ENCODE peak calls at places on chromosome 16, in ten cellular contexts. X, D, I, S, H, K, E, Y, W and M are unnamed samples.

GRCh38 chr16:30655815-30656347 is 2.4 kb upstream of the FBRS start:
- DNase-seq in X (no peak), D (no peak), I (no peak), S (no peak), H (no peak), K (no peak), E (no peak), Y (no peak), W (no peak), M (no peak)

GRCh38 chr16:49773534-49774486 is 82.1 kb downstream of the ZNF423 start:
- DNase-seq in X (no peak), D (no peak), I (no peak), S (no peak), H (no peak), K (no peak), E (no peak), Y (no peak), W (no peak), M (no peak)

GRCh38 chr16:86671486-86672214 is 93.3 kb downstream of the FOXL1 start:
- DNase-seq in X (no peak), D (no peak), I (no peak), S (no peak), H (no peak), K (no peak), E (no peak), Y (no peak), W (no peak), M (no peak)

GRCh38 chr16:85090166-85090565 is 22.1 kb downstream of the CIBAR2 start:
- DNase-seq in X (no peak), D (peak), I (no peak), S (no peak), H (no peak), K (no peak), E (no peak), Y (no peak), W (no peak), M (no peak)

GRCh38 chr16:89319883-89320716 is 102.6 kb downstream of the ZNF778 start:
- DNase-seq in X (no peak), D (peak), I (no peak), S (peak), H (peak), K (peak), E (no peak), Y (no peak), W (no peak), M (no peak)

GRCh38 chr16:2829501-2830354 is at the start of gene ZG16B:
- DNase-seq in X (no peak), D (peak), I (no peak), S (no peak), H (peak), K (no peak), E (no peak), Y (no peak), W (no peak), M (no peak)

GRCh38 chr16:23182675-23183485 is at the start of gene SCNN1G:
- DNase-seq in X (peak), D (peak), I (no peak), S (peak), H (peak), K (peak), E (no peak), Y (no peak), W (peak), M (no peak)

GRCh38 chr16:65319621-65320231 is 197.9 kb upstream of the CDH11 start:
- DNase-seq in X (no peak), D (no peak), I (no peak), S (no peak), H (no peak), K (no peak), E (no peak), Y (no peak), W (no peak), M (no peak)

GRCh38 chr16:49868164-49868668 is 12.3 kb upstream of the ZNF423 start:
- DNase-seq in X (no peak), D (no peak), I (no peak), S (no peak), H (no peak), K (no peak), E (no peak), Y (no peak), W (no peak), M (no peak)

GRCh38 chr16:89174055-89174827 is 2.7 kb downstream of the CDH15 start:
- DNase-seq in X (no peak), D (no peak), I (no peak), S (no peak), H (no peak), K (no peak), E (no peak), Y (no peak), W (no peak), M (no peak)

GRCh38 chr16:47230296-47230695 is 86.6 kb upstream of the NETO2 start:
- DNase-seq in X (no peak), D (no peak), I (no peak), S (no peak), H (no peak), K (no peak), E (no peak), Y (no peak), W (no peak), M (no peak)

GRCh38 chr16:7792346-7792745 is 459.7 kb downstream of the RBFOX1 start:
- DNase-seq in X (no peak), D (no peak), I (no peak), S (no peak), H (no peak), K (no peak), E (no peak), Y (no peak), W (no peak), M (no peak)

GRCh38 chr16:66512589-66513404 is 37.1 kb downstream of the TK2 start:
- DNase-seq in X (no peak), D (no peak), I (no peak), S (no peak), H (no peak), K (no peak), E (no peak), Y (no peak), W (no peak), M (no peak)

GRCh38 chr16:68478526-68479249 is 30.4 kb upstream of the SMPD3 start:
- DNase-seq in X (no peak), D (no peak), I (no peak), S (no peak), H (no peak), K (no peak), E (no peak), Y (no peak), W (no peak), M (no peak)

GRCh38 chr16:84654998-84655397 is 6.7 kb downstream of the KLHL36 start:
- DNase-seq in X (no peak), D (no peak), I (no peak), S (no peak), H (no peak), K (no peak), E (no peak), Y (no peak), W (no peak), M (no peak)

GRCh38 chr16:67277294-67277998 is 1.9 kb upstream of the PLEKHG4 start:
- DNase-seq in X (no peak), D (peak), I (no peak), S (no peak), H (no peak), K (no peak), E (no peak), Y (no peak), W (no peak), M (no peak)

GRCh38 chr16:11105038-11105903 is 150.7 kb downstream of the SOCS1 start:
- DNase-seq in X (peak), D (peak), I (no peak), S (no peak), H (peak), K (no peak), E (no peak), Y (peak), W (no peak), M (no peak)

GRCh38 chr16:10245002-10245401 is 62.8 kb upstream of the GRIN2A start:
- DNase-seq in X (no peak), D (no peak), I (peak), S (no peak), H (no peak), K (no peak), E (no peak), Y (no peak), W (no peak), M (no peak)

GRCh38 chr16:9268446-9268845 is 177.0 kb downstream of the HAPSTR1 start:
- DNase-seq in X (no peak), D (no peak), I (no peak), S (no peak), H (no peak), K (no peak), E (no peak), Y (no peak), W (no peak), M (no peak)

GRCh38 chr16:86982912-86983311 is 334.3 kb downstream of the C16orf95 start:
- DNase-seq in X (no peak), D (no peak), I (no peak), S (no peak), H (no peak), K (no peak), E (no peak), Y (no peak), W (no peak), M (no peak)

GRCh38 chr16:22948603-22949368 is 134.8 kb downstream of the HS3ST2 start:
- DNase-seq in X (peak), D (peak), I (peak), S (peak), H (peak), K (peak), E (peak), Y (no peak), W (peak), M (no peak)

GRCh38 chr16:85417156-85417860 is 195.8 kb upstream of the GSE1 start:
- DNase-seq in X (no peak), D (no peak), I (no peak), S (no peak), H (no peak), K (no peak), E (no peak), Y (no peak), W (no peak), M (peak)

GRCh38 chr16:50354082-50354481 is 14.7 kb downstream of the BRD7 start:
- DNase-seq in X (no peak), D (no peak), I (no peak), S (no peak), H (no peak), K (no peak), E (no peak), Y (no peak), W (no peak), M (no peak)

GRCh38 chr16:72198021-72198420 is 26.1 kb upstream of the PMFBP1 start:
- DNase-seq in X (no peak), D (no peak), I (peak), S (no peak), H (no peak), K (no peak), E (no peak), Y (peak), W (no peak), M (no peak)

GRCh38 chr16:67796099-67796718 is 10.2 kb downstream of the RANBP10 start:
- DNase-seq in X (no peak), D (peak), I (no peak), S (no peak), H (no peak), K (no peak), E (no peak), Y (no peak), W (no peak), M (no peak)

GRCh38 chr16:89996178-89996489 is 23.1 kb downstream of the DBNDD1 start:
- DNase-seq in X (no peak), D (no peak), I (no peak), S (no peak), H (no peak), K (no peak), E (no peak), Y (no peak), W (no peak), M (no peak)

GRCh38 chr16:66471264-66471663 is 44.2 kb downstream of the BEAN1 start:
- DNase-seq in X (no peak), D (no peak), I (no peak), S (no peak), H (no peak), K (no peak), E (no peak), Y (no peak), W (no peak), M (peak)

GRCh38 chr16:70744366-70744765 is 56.6 kb downstream of the VAC14 start:
- DNase-seq in X (no peak), D (no peak), I (no peak), S (no peak), H (no peak), K (no peak), E (no peak), Y (no peak), W (no peak), M (no peak)

GRCh38 chr16:4696172-4696904 is 3.0 kb downstream of the NUDT16L1 start:
- DNase-seq in X (no peak), D (no peak), I (no peak), S (peak), H (no peak), K (no peak), E (no peak), Y (no peak), W (no peak), M (peak)

GRCh38 chr16:82167670-82168069 is 2.4 kb downstream of the MPHOSPH6 start:
- DNase-seq in X (no peak), D (no peak), I (no peak), S (no peak), H (no peak), K (no peak), E (no peak), Y (no peak), W (no peak), M (no peak)

GRCh38 chr16:27230562-27230991 is 27.3 kb downstream of the KDM8 start:
- DNase-seq in X (peak), D (no peak), I (no peak), S (no peak), H (no peak), K (peak), E (peak), Y (no peak), W (no peak), M (no peak)

GRCh38 chr16:85085721-85086120 is 26.6 kb downstream of the CIBAR2 start:
- DNase-seq in X (no peak), D (no peak), I (no peak), S (no peak), H (no peak), K (no peak), E (no peak), Y (no peak), W (no peak), M (no peak)

GRCh38 chr16:8893426-8893825 is 11.3 kb downstream of the LITAFD start:
- DNase-seq in X (no peak), D (no peak), I (no peak), S (no peak), H (no peak), K (no peak), E (no peak), Y (no peak), W (no peak), M (peak)

GRCh38 chr16:86949116-86949515 is 368.1 kb downstream of the C16orf95 start:
- DNase-seq in X (no peak), D (peak), I (no peak), S (no peak), H (no peak), K (no peak), E (no peak), Y (no peak), W (no peak), M (no peak)